ENCODE peak calls at places on chromosomes 12 and 14, in six cellular contexts. M, C, P, G, H and D are unnamed samples.

GRCh38 chr12:59425798-59426197 is 170.0 kb upstream of the SLC16A7 start:
- DNase-seq in G (no peak), M (no peak), H (no peak), C (no peak), P (no peak), D (no peak)

GRCh38 chr12:96590970-96591369 is 101.6 kb downstream of the CFAP54 start:
- DNase-seq in H (no peak), M (no peak), P (no peak), C (no peak), G (no peak), D (no peak)

GRCh38 chr12:114918535-114919233 is 234.7 kb upstream of the TBX3 start:
- DNase-seq in G (peak; percentile 35), M (peak; percentile 22), H (no peak), P (no peak), C (no peak), D (peak; percentile 75)

GRCh38 chr14:43778607-43778955 is 728.5 kb downstream of the FSCB start:
- DNase-seq in H (no peak), C (no peak), P (no peak), M (no peak), G (no peak), D (no peak)

GRCh38 chr14:72420749-72421452 is 473.0 kb downstream of the DPF3 start:
- DNase-seq in M (peak; percentile 64), H (peak; percentile 78), P (peak; percentile 57), C (peak; percentile 45), G (peak; percentile 81), D (peak; percentile 53)

GRCh38 chr12:132560421-132560830 is 50.0 kb downstream of the LRCOL1 start:
- DNase-seq in H (no peak), M (no peak), P (peak; percentile 74), C (no peak), G (no peak), D (no peak)

GRCh38 chr12:108394196-108394595 is 55.1 kb upstream of the CMKLR1 start:
- DNase-seq in H (peak; percentile 88), M (peak; percentile 63), C (no peak), P (no peak), G (no peak), D (no peak)

GRCh38 chr12:92297932-92298681 is 152.5 kb upstream of the BTG1 start:
- DNase-seq in M (peak; percentile 52), H (no peak), P (no peak), G (peak; percentile 55), C (no peak), D (peak; percentile 90)

GRCh38 chr12:106074706-106075392 is 63.9 kb downstream of the NUAK1 start:
- DNase-seq in G (peak; percentile 47), M (peak; percentile 79), P (no peak), C (no peak), H (no peak), D (peak; percentile 51)

GRCh38 chr12:91413591-91413990 is 231.0 kb upstream of the DCN start:
- DNase-seq in P (no peak), M (peak; percentile 34), C (no peak), G (peak; percentile 37), H (no peak), D (no peak)

GRCh38 chr12:48183091-48183875 is at the start of gene CCDC184:
- DNase-seq in C (peak; percentile 66), M (peak; percentile 82), P (peak; percentile 85), G (peak; percentile 66), H (peak; percentile 78), D (peak; percentile 75)

GRCh38 chr14:71726639-71727085 is 205.6 kb upstream of the RGS6 start:
- DNase-seq in M (no peak), G (no peak), C (no peak), P (no peak), H (no peak), D (peak; percentile 18)

GRCh38 chr12:84079621-84080020 is 833.0 kb downstream of the SLC6A15 start:
- DNase-seq in P (no peak), M (no peak), G (peak; percentile 38), H (no peak), C (no peak), D (no peak)

GRCh38 chr14:90388982-90389381 is 7.8 kb upstream of the CALM1 start:
- DNase-seq in P (no peak), C (no peak), M (no peak), G (no peak), H (no peak), D (peak; percentile 52)

GRCh38 chr14:75279739-75280447 is 1.3 kb downstream of the FOS start:
- DNase-seq in M (peak; percentile 63), P (no peak), H (peak; percentile 82), C (no peak), G (no peak), D (no peak)

GRCh38 chr12:131116437-131117117 is 162.9 kb downstream of the ADGRD1 start:
- DNase-seq in C (no peak), M (peak; percentile 60), H (peak; percentile 73), G (no peak), P (no peak), D (no peak)

GRCh38 chr14:56903304-56904021 is 93.2 kb upstream of the OTX2 start:
- DNase-seq in G (no peak), H (no peak), P (no peak), M (no peak), C (no peak), D (no peak)

GRCh38 chr14:36513451-36514277 is 6.4 kb downstream of the NKX2-1 start:
- DNase-seq in H (no peak), C (no peak), P (peak; percentile 39), M (no peak), G (no peak), D (no peak)

GRCh38 chr14:68791078-68791983 is 1.5 kb downstream of the ZFP36L1 start:
- DNase-seq in C (peak; percentile 18), P (no peak), M (peak; percentile 54), G (no peak), H (no peak), D (no peak)

GRCh38 chr12:78398750-78399149 is 465.8 kb upstream of the SYT1 start:
- DNase-seq in G (peak; percentile 77), H (no peak), P (no peak), M (no peak), C (no peak), D (no peak)

GRCh38 chr12:110941391-110941790 is 21.0 kb upstream of the MYL2 start:
- DNase-seq in C (no peak), G (no peak), M (no peak), P (no peak), H (no peak), D (no peak)

GRCh38 chr12:14777271-14777670 is 26.0 kb downstream of the WBP11 start:
- DNase-seq in G (no peak), H (no peak), P (no peak), M (peak; percentile 29), C (no peak), D (peak; percentile 15)

GRCh38 chr12:18158774-18159557 is 69.0 kb upstream of the RERGL start:
- DNase-seq in C (no peak), H (no peak), G (peak; percentile 45), M (peak; percentile 34), P (peak; percentile 5), D (no peak)

GRCh38 chr12:116282371-116283286 is 5.1 kb upstream of the MED13L start:
- DNase-seq in G (no peak), M (no peak), P (no peak), H (no peak), C (no peak), D (no peak)

DNA sequence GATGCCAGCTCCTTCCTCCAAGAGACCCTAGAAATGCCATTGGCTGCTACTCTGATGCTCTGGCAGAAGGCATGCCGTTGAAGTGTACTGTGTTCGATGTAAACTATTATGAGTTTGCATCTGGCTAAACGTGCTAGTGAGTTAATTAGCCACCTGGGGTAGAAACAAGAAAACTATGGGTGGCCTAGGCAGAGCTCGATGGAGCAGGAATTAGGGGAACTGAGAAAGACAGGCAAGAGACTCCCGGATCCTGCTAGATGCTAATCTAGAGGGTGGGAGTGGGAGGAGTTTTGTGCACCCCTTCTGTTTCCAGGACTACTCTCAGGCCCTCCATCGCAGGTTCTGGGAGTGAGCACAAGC is 32.0 kb downstream of the TMEM63C start:
- DNase-seq in M (no peak), H (no peak), C (no peak), P (no peak), G (no peak), D (no peak)
- TF ChIP-seq CTCF in M (no peak), H (no peak), C (no peak), P (no peak), G (no peak), D (peak; percentile 3)

GRCh38 chr12:6376079-6376941 is 947 bp upstream of the SCNN1A start:
- DNase-seq in C (no peak), M (peak; percentile 84), P (no peak), H (peak; percentile 85), G (peak; percentile 62), D (peak; percentile 10)
- TF ChIP-seq CTCF in C (no peak), M (peak; percentile 63), P (no peak), H (peak; percentile 41), G (peak; percentile 74), D (peak; percentile 47)

GRCh38 chr12:52566847-52567291 is 6.8 kb downstream of the KRT74 start:
- DNase-seq in G (no peak), H (no peak), P (no peak), C (no peak), M (peak; percentile 13), D (no peak)

GRCh38 chr12:52557481-52557880 is 4.5 kb upstream of the KRT71 start:
- DNase-seq in P (no peak), C (no peak), M (no peak), G (no peak), H (no peak), D (no peak)

GRCh38 chr12:52559979-52560378 is 7.0 kb upstream of the KRT71 start:
- DNase-seq in C (no peak), P (no peak), M (no peak), G (no peak), H (no peak), D (no peak)

GRCh38 chr12:52564582-52564981 is 9.1 kb downstream of the KRT74 start:
- DNase-seq in G (no peak), M (no peak), H (no peak), C (no peak), P (no peak), D (no peak)

DNA sequence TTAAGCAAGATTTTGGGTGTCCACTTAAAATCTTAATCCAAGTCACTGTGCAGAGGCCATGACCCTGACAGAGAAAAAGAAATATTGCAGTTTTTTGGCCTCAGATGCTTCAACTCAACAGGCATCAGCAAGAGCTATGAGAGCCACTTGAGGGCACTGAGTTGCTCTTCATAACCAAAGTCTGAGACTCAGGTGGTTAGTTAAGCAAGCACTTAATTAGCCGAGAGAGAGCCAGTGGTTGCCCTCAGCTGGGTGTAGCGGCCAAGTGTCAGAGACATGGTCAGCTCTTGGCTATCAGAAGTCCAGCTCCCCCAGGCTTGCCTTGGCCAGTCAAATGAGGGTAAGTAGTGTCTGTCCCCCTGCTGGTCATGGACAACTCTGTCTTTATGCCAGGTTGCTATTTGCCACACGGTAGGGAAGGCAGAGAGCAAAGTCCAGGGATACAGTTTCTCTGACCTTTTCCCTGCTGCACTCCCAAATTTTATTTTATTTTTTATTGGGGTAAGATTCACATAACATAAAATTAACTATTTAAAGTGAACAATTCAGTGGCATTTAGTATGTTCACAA is 9.0 kb upstream of the KRT71 start:
- DNase-seq in G (peak; percentile 2), C (no peak), H (no peak), P (no peak), M (no peak), D (no peak)
- TF ChIP-seq CTCF in G (peak; percentile 68), C (no peak), H (no peak), P (no peak), M (peak; percentile 45), D (peak; percentile 65)

GRCh38 chr14:50260511-50260910 is 29.1 kb upstream of the SOS2 start:
- DNase-seq in C (no peak), H (no peak), P (peak; percentile 26), M (peak; percentile 68), G (peak; percentile 16), D (peak; percentile 39)
- TF ChIP-seq CTCF in C (peak; percentile 53), H (peak; percentile 29), P (peak; percentile 49), M (peak; percentile 65), G (peak; percentile 63), D (peak; percentile 80)